ENCODE peak calls at places on chromosomes 4 and X, in six cellular contexts. One of them, this sample, is unnamed.

GRCh38 chr4:72604324-72604723 is 35.3 kb upstream of the ADAMTS3 start:
- DNase-seq in ascending aorta: no peak
- DNase-seq in A549: no peak
- DNase-seq in lower lobe of right lung: no peak
- DNase-seq in left lung: no peak
- DNase-seq in upper lobe of right lung: no peak
- DNase-seq in this sample: peak; percentile 16

GRCh38 chr4:32106767-32107166 is 1386.6 kb downstream of the PCDH7 start:
- DNase-seq in left lung: no peak
- DNase-seq in ascending aorta: no peak
- DNase-seq in upper lobe of right lung: no peak
- DNase-seq in A549: peak; percentile 0
- DNase-seq in lower lobe of right lung: no peak
- DNase-seq in this sample: no peak

GRCh38 chr4:76434901-76435688 is at the start of gene SHROOM3:
- DNase-seq in lower lobe of right lung: no peak
- DNase-seq in upper lobe of right lung: no peak
- DNase-seq in ascending aorta: no peak
- DNase-seq in A549: no peak
- DNase-seq in left lung: no peak
- DNase-seq in this sample: no peak

GRCh38 chr4:182881928-182882327 is 35.3 kb downstream of the DCTD start:
- DNase-seq in ascending aorta: peak; percentile 39
- DNase-seq in left lung: no peak
- DNase-seq in upper lobe of right lung: no peak
- DNase-seq in A549: no peak
- DNase-seq in lower lobe of right lung: no peak
- DNase-seq in this sample: peak; percentile 80

GRCh38 chrX:29858714-29859113 is 356.6 kb upstream of the MAGEB2 start:
- DNase-seq in A549: no peak
- DNase-seq in left lung: no peak
- DNase-seq in lower lobe of right lung: no peak
- DNase-seq in ascending aorta: no peak
- DNase-seq in upper lobe of right lung: no peak
- DNase-seq in this sample: no peak

GRCh38 chr4:40672528-40673522 is 43.2 kb upstream of the RBM47 start:
- DNase-seq in lower lobe of right lung: peak; percentile 62
- DNase-seq in A549: peak; percentile 83
- DNase-seq in upper lobe of right lung: peak; percentile 68
- DNase-seq in ascending aorta: no peak
- DNase-seq in left lung: no peak
- DNase-seq in this sample: no peak

GRCh38 chr4:9918475-9918874 is 102.8 kb downstream of the SLC2A9 start:
- DNase-seq in left lung: no peak
- DNase-seq in A549: no peak
- DNase-seq in upper lobe of right lung: no peak
- DNase-seq in lower lobe of right lung: no peak
- DNase-seq in ascending aorta: no peak
- DNase-seq in this sample: no peak

GRCh38 chrX:54921427-54922021 is 900 bp downstream of the TRO start:
- DNase-seq in upper lobe of right lung: peak; percentile 66
- DNase-seq in A549: no peak
- DNase-seq in ascending aorta: no peak
- DNase-seq in lower lobe of right lung: no peak
- DNase-seq in left lung: peak; percentile 36
- DNase-seq in this sample: no peak

GRCh38 chr4:5024673-5025072 is 5.4 kb upstream of the CYTL1 start:
- DNase-seq in upper lobe of right lung: no peak
- DNase-seq in left lung: no peak
- DNase-seq in lower lobe of right lung: no peak
- DNase-seq in A549: no peak
- DNase-seq in ascending aorta: no peak
- DNase-seq in this sample: no peak

GRCh38 chrX:112211459-112211858 is 128.9 kb upstream of the TRPC5 start:
- DNase-seq in lower lobe of right lung: no peak
- DNase-seq in upper lobe of right lung: no peak
- DNase-seq in ascending aorta: no peak
- DNase-seq in left lung: no peak
- DNase-seq in A549: no peak
- DNase-seq in this sample: no peak

GRCh38 chrX:138858438-138858837 is 146.9 kb upstream of the FGF13 start:
- DNase-seq in lower lobe of right lung: no peak
- DNase-seq in left lung: no peak
- DNase-seq in A549: no peak
- DNase-seq in ascending aorta: no peak
- DNase-seq in upper lobe of right lung: no peak
- DNase-seq in this sample: no peak

GRCh38 chrX:22325091-22325490 is 52.4 kb downstream of the CBLL2 start:
- DNase-seq in lower lobe of right lung: no peak
- DNase-seq in ascending aorta: no peak
- DNase-seq in A549: no peak
- DNase-seq in upper lobe of right lung: no peak
- DNase-seq in left lung: no peak
- DNase-seq in this sample: no peak

GRCh38 chrX:16516473-16516872 is 133.5 kb upstream of the S100G start:
- DNase-seq in left lung: no peak
- DNase-seq in lower lobe of right lung: no peak
- DNase-seq in ascending aorta: no peak
- DNase-seq in A549: no peak
- DNase-seq in upper lobe of right lung: no peak
- DNase-seq in this sample: no peak

GRCh38 chr4:20017035-20017434 is 234.7 kb upstream of the SLIT2 start:
- DNase-seq in ascending aorta: no peak
- DNase-seq in lower lobe of right lung: no peak
- DNase-seq in upper lobe of right lung: no peak
- DNase-seq in A549: no peak
- DNase-seq in left lung: no peak
- DNase-seq in this sample: no peak

GRCh38 chrX:46916273-46916672 is 4.1 kb downstream of the JADE3 start:
- DNase-seq in upper lobe of right lung: no peak
- DNase-seq in lower lobe of right lung: no peak
- DNase-seq in left lung: no peak
- DNase-seq in ascending aorta: no peak
- DNase-seq in A549: no peak
- DNase-seq in this sample: no peak

GRCh38 chr4:5705672-5706310 is 2.6 kb downstream of the EVC2 start:
- DNase-seq in lower lobe of right lung: no peak
- DNase-seq in ascending aorta: peak; percentile 42
- DNase-seq in left lung: no peak
- DNase-seq in A549: no peak
- DNase-seq in upper lobe of right lung: no peak
- DNase-seq in this sample: no peak

GRCh38 chr4:155809835-155810234 is 51.0 kb downstream of the GUCY1B1 start:
- DNase-seq in left lung: no peak
- DNase-seq in lower lobe of right lung: no peak
- DNase-seq in A549: peak; percentile 27
- DNase-seq in ascending aorta: no peak
- DNase-seq in upper lobe of right lung: no peak
- DNase-seq in this sample: no peak

GRCh38 chr4:71212216-71212615 is 126.6 kb upstream of the SLC4A4 start:
- DNase-seq in ascending aorta: no peak
- DNase-seq in upper lobe of right lung: no peak
- DNase-seq in A549: no peak
- DNase-seq in left lung: no peak
- DNase-seq in lower lobe of right lung: no peak
- DNase-seq in this sample: no peak

GRCh38 chr4:6907658-6908191 is 1.9 kb upstream of the TBC1D14 start:
- DNase-seq in A549: peak; percentile 19
- DNase-seq in upper lobe of right lung: peak; percentile 80
- DNase-seq in ascending aorta: no peak
- DNase-seq in lower lobe of right lung: peak; percentile 77
- DNase-seq in left lung: peak; percentile 86
- DNase-seq in this sample: no peak

GRCh38 chrX:120790118-120790517 is 85.5 kb downstream of the CT47B1 start:
- DNase-seq in A549: peak; percentile 33
- DNase-seq in ascending aorta: no peak
- DNase-seq in left lung: no peak
- DNase-seq in lower lobe of right lung: no peak
- DNase-seq in upper lobe of right lung: no peak
- DNase-seq in this sample: no peak

GRCh38 chr4:37758226-37758625 is 68.3 kb upstream of the PGM2 start:
- DNase-seq in ascending aorta: no peak
- DNase-seq in upper lobe of right lung: no peak
- DNase-seq in lower lobe of right lung: no peak
- DNase-seq in A549: no peak
- DNase-seq in left lung: no peak
- DNase-seq in this sample: no peak

GRCh38 chr4:149371021-149371420 is 444.6 kb downstream of the IQCM start:
- DNase-seq in lower lobe of right lung: no peak
- DNase-seq in A549: peak; percentile 25
- DNase-seq in upper lobe of right lung: no peak
- DNase-seq in left lung: no peak
- DNase-seq in ascending aorta: no peak
- DNase-seq in this sample: peak; percentile 50

GRCh38 chrX:51955200-51955599 is 61.8 kb downstream of the MAGED1 start:
- DNase-seq in ascending aorta: no peak
- DNase-seq in upper lobe of right lung: no peak
- DNase-seq in A549: no peak
- DNase-seq in lower lobe of right lung: no peak
- DNase-seq in left lung: no peak
- DNase-seq in this sample: no peak

GRCh38 chrX:73214366-73215094 is at the start of gene NAP1L2:
- DNase-seq in ascending aorta: peak; percentile 63
- DNase-seq in upper lobe of right lung: peak; percentile 62
- DNase-seq in left lung: peak; percentile 46
- DNase-seq in lower lobe of right lung: peak; percentile 36
- DNase-seq in A549: peak; percentile 22
- DNase-seq in this sample: peak; percentile 20

GRCh38 chr4:68655764-68656444 is 14.5 kb downstream of the UGT2B15 start:
- DNase-seq in A549: no peak
- DNase-seq in ascending aorta: no peak
- DNase-seq in lower lobe of right lung: no peak
- DNase-seq in left lung: no peak
- DNase-seq in upper lobe of right lung: no peak
- DNase-seq in this sample: no peak

GRCh38 chrX:48996969-48997368 is 5.1 kb downstream of the GRIPAP1 start:
- DNase-seq in ascending aorta: no peak
- DNase-seq in left lung: no peak
- DNase-seq in A549: no peak
- DNase-seq in lower lobe of right lung: no peak
- DNase-seq in upper lobe of right lung: no peak
- DNase-seq in this sample: no peak

DNA sequence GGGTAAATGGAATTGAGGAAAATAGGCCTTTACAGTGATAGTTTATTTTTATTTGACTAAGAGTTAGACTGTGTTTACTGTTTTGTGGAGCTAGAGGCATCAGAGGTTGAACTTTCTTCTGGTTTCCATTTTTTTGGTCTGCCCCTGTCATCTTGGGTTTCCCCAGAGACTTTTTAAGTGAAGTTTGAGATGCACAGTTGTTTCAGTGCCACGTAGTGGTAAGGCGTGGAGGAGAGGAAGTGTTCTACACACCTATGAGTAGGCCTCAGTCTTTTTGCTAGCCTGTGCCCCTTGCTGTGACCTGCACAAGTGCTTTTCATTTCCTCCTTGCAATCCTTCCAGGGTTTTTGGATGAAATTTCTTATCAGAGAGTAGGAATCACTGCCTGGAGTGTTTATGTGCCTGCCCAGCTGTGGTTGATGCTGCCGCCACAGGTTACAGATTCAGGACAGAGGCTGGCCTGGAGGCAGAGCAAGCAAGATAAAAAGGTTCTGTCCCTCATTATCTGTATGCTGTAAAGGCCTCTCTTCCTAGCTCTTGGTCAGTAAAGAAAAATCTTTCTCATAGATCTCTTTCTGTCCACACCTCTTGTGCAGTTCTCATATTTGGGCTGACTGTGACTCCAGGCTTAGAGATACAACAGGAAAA is 12.5 kb upstream of the HSFX4 start:
- DNase-seq in A549: no peak
- DNase-seq in lower lobe of right lung: no peak
- DNase-seq in upper lobe of right lung: no peak
- DNase-seq in left lung: no peak
- DNase-seq in ascending aorta: no peak
- DNase-seq in this sample: no peak
- TF ChIP-seq CTCF in A549: no peak
- TF ChIP-seq CTCF in lower lobe of right lung: no peak
- TF ChIP-seq CTCF in upper lobe of right lung: no peak
- TF ChIP-seq CTCF in left lung: no peak
- TF ChIP-seq CTCF in ascending aorta: no peak
- TF ChIP-seq CTCF in this sample: no peak

GRCh38 chr4:139736661-139737060 is 71.0 kb downstream of the MGST2 start:
- DNase-seq in left lung: no peak
- DNase-seq in upper lobe of right lung: no peak
- DNase-seq in A549: no peak
- DNase-seq in ascending aorta: no peak
- DNase-seq in lower lobe of right lung: no peak
- DNase-seq in this sample: no peak

GRCh38 chr4:139736257-139736626 is 70.6 kb downstream of the MGST2 start:
- DNase-seq in left lung: no peak
- DNase-seq in lower lobe of right lung: no peak
- DNase-seq in ascending aorta: no peak
- DNase-seq in A549: no peak
- DNase-seq in upper lobe of right lung: no peak
- DNase-seq in this sample: no peak

GRCh38 chr4:139734201-139734874 is 68.7 kb downstream of the MGST2 start:
- DNase-seq in upper lobe of right lung: no peak
- DNase-seq in lower lobe of right lung: no peak
- DNase-seq in ascending aorta: peak; percentile 79
- DNase-seq in A549: no peak
- DNase-seq in left lung: no peak
- DNase-seq in this sample: no peak

GRCh38 chr4:139734875-139735380 is 69.3 kb downstream of the MGST2 start:
- DNase-seq in lower lobe of right lung: peak; percentile 92
- DNase-seq in A549: no peak
- DNase-seq in left lung: peak; percentile 96
- DNase-seq in upper lobe of right lung: peak; percentile 94
- DNase-seq in ascending aorta: peak; percentile 93
- DNase-seq in this sample: peak; percentile 90

GRCh38 chr4:139735381-139736256 is 70.0 kb downstream of the MGST2 start:
- DNase-seq in lower lobe of right lung: peak; percentile 64
- DNase-seq in ascending aorta: peak; percentile 67
- DNase-seq in upper lobe of right lung: peak; percentile 66
- DNase-seq in left lung: peak; percentile 87
- DNase-seq in A549: no peak
- DNase-seq in this sample: no peak
- H3K27ac ChIP-seq in lower lobe of right lung: peak overlapping the region; percentile 89
- H3K27ac ChIP-seq in ascending aorta: peak overlapping the region; percentile 69
- H3K27ac ChIP-seq in upper lobe of right lung: peak overlapping the region; percentile 88
- H3K27ac ChIP-seq in left lung: peak overlapping the region; percentile 87
- H3K27ac ChIP-seq in A549: no peak overlapping the region
- H3K27ac ChIP-seq in this sample: peak overlapping the region; percentile 74

GRCh38 chr4:103361926-103362325 is 163.8 kb upstream of the CENPE start:
- DNase-seq in left lung: no peak
- DNase-seq in ascending aorta: no peak
- DNase-seq in A549: no peak
- DNase-seq in upper lobe of right lung: no peak
- DNase-seq in lower lobe of right lung: no peak
- DNase-seq in this sample: no peak
- H3K9me3 ChIP-seq in left lung: peaks cover 38% of the 10 kb centered on the region
- H3K9me3 ChIP-seq in ascending aorta: no peaks in the 10 kb centered on the region
- H3K9me3 ChIP-seq in A549: no peaks in the 10 kb centered on the region
- H3K9me3 ChIP-seq in upper lobe of right lung: peaks cover 7% of the 10 kb centered on the region
- H3K9me3 ChIP-seq in lower lobe of right lung: peaks cover 13% of the 10 kb centered on the region
- H3K9me3 ChIP-seq in this sample: no peaks in the 10 kb centered on the region

DNA sequence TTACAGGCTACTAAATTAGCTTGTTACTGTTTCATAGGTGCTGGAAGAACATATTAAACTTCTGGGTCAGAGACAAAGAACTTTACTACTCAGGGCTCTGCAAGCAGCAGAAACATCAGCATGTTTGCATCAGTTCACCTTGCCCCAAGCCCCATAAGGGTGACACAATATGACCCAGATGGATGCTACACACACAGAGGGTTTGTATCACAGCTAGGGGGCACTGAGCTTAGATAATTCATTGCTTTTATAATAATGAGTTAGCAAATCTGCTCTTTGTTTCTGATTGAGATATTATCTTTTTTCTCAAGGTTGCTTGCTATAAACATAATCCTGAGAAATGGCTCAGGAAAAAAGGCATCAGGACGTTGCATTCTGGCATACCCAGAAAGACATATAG is 4.8 kb upstream of the SYNPO2 start:
- DNase-seq in upper lobe of right lung: no peak
- DNase-seq in ascending aorta: no peak
- DNase-seq in lower lobe of right lung: no peak
- DNase-seq in A549: no peak
- DNase-seq in left lung: no peak
- DNase-seq in this sample: no peak
- TF ChIP-seq CTCF in upper lobe of right lung: no peak
- TF ChIP-seq CTCF in ascending aorta: peak; percentile 20
- TF ChIP-seq CTCF in lower lobe of right lung: peak; percentile 12
- TF ChIP-seq CTCF in A549: no peak
- TF ChIP-seq CTCF in left lung: no peak
- TF ChIP-seq CTCF in this sample: no peak